ENCODE peak calls at places on chromosome 20, in five cellular contexts. One of them, this sample, is unnamed.

GRCh38 chr20:8940311-8940710 is 128.6 kb upstream of the PLCB4 start:
- DNase-seq in A549: no peak
- DNase-seq in GM23338: no peak
- DNase-seq in K562: no peak
- DNase-seq in HepG2: no peak
- DNase-seq in this sample: no peak

GRCh38 chr20:7362601-7363000 is 577.7 kb downstream of the HAO1 start:
- DNase-seq in A549: no peak
- DNase-seq in GM23338: no peak
- DNase-seq in K562: no peak
- DNase-seq in HepG2: no peak
- DNase-seq in this sample: no peak

GRCh38 chr20:13149371-13149770 is 71.7 kb upstream of the ISM1 start:
- DNase-seq in A549: no peak
- DNase-seq in GM23338: no peak
- DNase-seq in K562: no peak
- DNase-seq in HepG2: no peak
- DNase-seq in this sample: no peak

GRCh38 chr20:43981535-43981934 is 66.9 kb downstream of the TOX2 start:
- DNase-seq in A549: no peak
- DNase-seq in GM23338: no peak
- DNase-seq in K562: no peak
- DNase-seq in HepG2: no peak
- DNase-seq in this sample: no peak

GRCh38 chr20:64220891-64221527 is 34.5 kb upstream of the PCMTD2 start:
- DNase-seq in A549: no peak
- DNase-seq in GM23338: no peak
- DNase-seq in K562: peak; percentile 90
- DNase-seq in HepG2: peak; percentile 66
- DNase-seq in this sample: no peak

GRCh38 chr20:54343073-54343472 is 132.3 kb upstream of the DOK5 start:
- DNase-seq in A549: no peak
- DNase-seq in GM23338: no peak
- DNase-seq in K562: no peak
- DNase-seq in HepG2: no peak
- DNase-seq in this sample: no peak

GRCh38 chr20:43055181-43055884 is 134.4 kb downstream of the PTPRT start:
- DNase-seq in A549: no peak
- DNase-seq in GM23338: no peak
- DNase-seq in K562: no peak
- DNase-seq in HepG2: no peak
- DNase-seq in this sample: no peak

GRCh38 chr20:17024513-17025105 is 202.2 kb upstream of the PCSK2 start:
- DNase-seq in A549: peak; percentile 15
- DNase-seq in GM23338: peak; percentile 64
- DNase-seq in K562: no peak
- DNase-seq in HepG2: peak; percentile 84
- DNase-seq in this sample: no peak

GRCh38 chr20:61905781-61906523 is 159.7 kb downstream of the TAF4 start:
- DNase-seq in A549: no peak
- DNase-seq in GM23338: no peak
- DNase-seq in K562: no peak
- DNase-seq in HepG2: no peak
- DNase-seq in this sample: no peak

GRCh38 chr20:62313021-62313420 is 10.2 kb downstream of the ADRM1 start:
- DNase-seq in A549: no peak
- DNase-seq in GM23338: no peak
- DNase-seq in K562: no peak
- DNase-seq in HepG2: no peak
- DNase-seq in this sample: no peak

GRCh38 chr20:17786221-17786718 is 86.5 kb downstream of the BANF2 start:
- DNase-seq in A549: no peak
- DNase-seq in GM23338: no peak
- DNase-seq in K562: no peak
- DNase-seq in HepG2: no peak
- DNase-seq in this sample: no peak

GRCh38 chr20:48153105-48153504 is 367.8 kb upstream of the SULF2 start:
- DNase-seq in A549: no peak
- DNase-seq in GM23338: no peak
- DNase-seq in K562: no peak
- DNase-seq in HepG2: no peak
- DNase-seq in this sample: no peak

GRCh38 chr20:48155231-48155630 is 369.9 kb upstream of the SULF2 start:
- DNase-seq in A549: no peak
- DNase-seq in GM23338: no peak
- DNase-seq in K562: no peak
- DNase-seq in HepG2: no peak
- DNase-seq in this sample: no peak

GRCh38 chr20:48154040-48154439 is 368.8 kb upstream of the SULF2 start:
- DNase-seq in A549: no peak
- DNase-seq in GM23338: no peak
- DNase-seq in K562: no peak
- DNase-seq in HepG2: no peak
- DNase-seq in this sample: no peak

GRCh38 chr20:48150568-48150967 is 365.3 kb upstream of the SULF2 start:
- DNase-seq in A549: no peak
- DNase-seq in GM23338: no peak
- DNase-seq in K562: no peak
- DNase-seq in HepG2: no peak
- DNase-seq in this sample: no peak

DNA sequence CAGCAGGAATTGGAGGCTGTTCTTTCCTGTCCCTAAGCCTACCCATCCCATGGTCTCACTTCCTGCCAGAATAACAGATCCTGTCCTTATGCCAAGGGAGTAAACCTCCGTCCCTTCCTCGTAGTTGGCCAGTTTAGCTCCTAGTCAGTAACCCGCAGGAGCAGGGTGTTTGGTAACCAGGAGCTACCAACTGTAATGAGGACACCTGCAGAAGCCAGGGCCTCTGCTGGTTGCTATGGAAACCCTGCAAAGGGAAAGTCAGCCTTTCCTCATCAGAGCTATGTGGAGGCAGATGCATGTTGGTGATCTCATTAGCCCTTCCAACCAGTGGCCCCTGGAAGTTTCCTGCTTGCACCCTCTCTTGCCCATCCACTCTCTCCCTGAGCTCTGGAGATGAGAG is 368.2 kb upstream of the SULF2 start:
- DNase-seq in A549: no peak
- DNase-seq in GM23338: peak; percentile 17
- DNase-seq in K562: no peak
- DNase-seq in HepG2: no peak
- DNase-seq in this sample: no peak
- TF ChIP-seq JUNB in A549: no peak
- TF ChIP-seq JUNB in GM23338: no peak
- TF ChIP-seq JUNB in K562: no peak
- TF ChIP-seq JUNB in HepG2: no peak
- TF ChIP-seq JUNB in this sample: no peak

DNA sequence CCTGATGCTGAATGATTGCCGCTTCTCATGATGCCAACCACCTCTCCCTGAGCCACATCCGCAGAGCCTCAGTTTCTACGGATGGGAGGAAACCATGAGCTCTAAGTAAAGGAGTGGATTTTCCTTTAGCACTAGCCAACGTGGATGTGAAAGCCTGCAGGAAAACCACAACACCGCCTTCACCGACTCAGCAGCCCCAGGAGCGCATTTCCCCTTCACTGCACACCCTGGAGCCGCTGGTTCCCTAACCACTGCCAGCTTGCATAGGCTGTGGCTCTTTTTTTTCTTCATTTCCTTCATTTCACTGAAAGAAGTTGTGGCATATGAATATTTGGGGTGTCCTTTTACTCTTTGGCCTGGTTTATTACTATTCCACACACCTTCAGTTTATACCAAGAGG is 50.5 kb upstream of the SSTR4 start:
- DNase-seq in A549: no peak
- DNase-seq in GM23338: no peak
- DNase-seq in K562: no peak
- DNase-seq in HepG2: no peak
- DNase-seq in this sample: no peak
- TF ChIP-seq JUNB in A549: no peak
- TF ChIP-seq JUNB in GM23338: no peak
- TF ChIP-seq JUNB in K562: no peak
- TF ChIP-seq JUNB in HepG2: no peak
- TF ChIP-seq JUNB in this sample: no peak

GRCh38 chr20:59811681-59812171 is 121.7 kb downstream of the SYCP2 start:
- DNase-seq in A549: no peak
- DNase-seq in GM23338: no peak
- DNase-seq in K562: no peak
- DNase-seq in HepG2: no peak
- DNase-seq in this sample: no peak
- TF ChIP-seq JUNB in A549: no peak
- TF ChIP-seq JUNB in GM23338: no peak
- TF ChIP-seq JUNB in K562: no peak
- TF ChIP-seq JUNB in HepG2: no peak
- TF ChIP-seq JUNB in this sample: no peak

GRCh38 chr20:57090590-57091560 is 175.6 kb downstream of the BMP7 start:
- DNase-seq in A549: no peak
- DNase-seq in GM23338: no peak
- DNase-seq in K562: no peak
- DNase-seq in HepG2: no peak
- DNase-seq in this sample: no peak
- TF ChIP-seq JUNB in A549: no peak
- TF ChIP-seq JUNB in GM23338: no peak
- TF ChIP-seq JUNB in K562: no peak
- TF ChIP-seq JUNB in HepG2: no peak
- TF ChIP-seq JUNB in this sample: no peak

GRCh38 chr20:57392130-57392445 is 892 bp downstream of the RBM38 start:
- DNase-seq in A549: peak; percentile 31
- DNase-seq in GM23338: no peak
- DNase-seq in K562: no peak
- DNase-seq in HepG2: no peak
- DNase-seq in this sample: no peak

GRCh38 chr20:57389695-57390603 is 1.2 kb upstream of the RBM38 start:
- DNase-seq in A549: no peak
- DNase-seq in GM23338: peak; percentile 60
- DNase-seq in K562: peak; percentile 72
- DNase-seq in HepG2: no peak
- DNase-seq in this sample: no peak

GRCh38 chr20:57390604-57391438 is at the start of gene RBM38:
- DNase-seq in A549: peak; percentile 66
- DNase-seq in GM23338: peak; percentile 81
- DNase-seq in K562: peak; percentile 91
- DNase-seq in HepG2: peak; percentile 56
- DNase-seq in this sample: no peak

GRCh38 chr20:57392512-57393271 is 1.5 kb downstream of the RBM38 start:
- DNase-seq in A549: no peak
- DNase-seq in GM23338: no peak
- DNase-seq in K562: no peak
- DNase-seq in HepG2: no peak
- DNase-seq in this sample: no peak

GRCh38 chr20:57391439-57392129 is 388 bp downstream of the RBM38 start:
- DNase-seq in A549: no peak
- DNase-seq in GM23338: peak; percentile 33
- DNase-seq in K562: peak; percentile 74
- DNase-seq in HepG2: no peak
- DNase-seq in this sample: no peak
- TF ChIP-seq JUNB in A549: no peak
- TF ChIP-seq JUNB in GM23338: no peak
- TF ChIP-seq JUNB in K562: no peak
- TF ChIP-seq JUNB in HepG2: no peak
- TF ChIP-seq JUNB in this sample: no peak

GRCh38 chr20:31908424-31908823 is 38.0 kb downstream of the TTLL9 start:
- DNase-seq in A549: no peak
- DNase-seq in GM23338: no peak
- DNase-seq in K562: no peak
- DNase-seq in HepG2: no peak
- DNase-seq in this sample: no peak
- TF ChIP-seq JUNB in A549: no peak
- TF ChIP-seq JUNB in GM23338: no peak
- TF ChIP-seq JUNB in K562: no peak
- TF ChIP-seq JUNB in HepG2: no peak
- TF ChIP-seq JUNB in this sample: no peak

GRCh38 chr20:50395258-50395729 is 114.9 kb upstream of the PTPN1 start:
- DNase-seq in A549: no peak
- DNase-seq in GM23338: no peak
- DNase-seq in K562: no peak
- DNase-seq in HepG2: no peak
- DNase-seq in this sample: no peak
- TF ChIP-seq JUNB in A549: no peak
- TF ChIP-seq JUNB in GM23338: no peak
- TF ChIP-seq JUNB in K562: no peak
- TF ChIP-seq JUNB in HepG2: no peak
- TF ChIP-seq JUNB in this sample: no peak

GRCh38 chr20:25042531-25043498 is 15.1 kb downstream of the ACSS1 start:
- DNase-seq in A549: no peak
- DNase-seq in GM23338: no peak
- DNase-seq in K562: no peak
- DNase-seq in HepG2: no peak
- DNase-seq in this sample: peak; percentile 61
- TF ChIP-seq JUNB in A549: no peak
- TF ChIP-seq JUNB in GM23338: no peak
- TF ChIP-seq JUNB in K562: no peak
- TF ChIP-seq JUNB in HepG2: no peak
- TF ChIP-seq JUNB in this sample: no peak

GRCh38 chr20:50681359-50682064 is 9.8 kb downstream of the RIPOR3 start:
- DNase-seq in A549: no peak
- DNase-seq in GM23338: no peak
- DNase-seq in K562: no peak
- DNase-seq in HepG2: no peak
- DNase-seq in this sample: no peak
- TF ChIP-seq JUNB in A549: no peak
- TF ChIP-seq JUNB in GM23338: no peak
- TF ChIP-seq JUNB in K562: no peak
- TF ChIP-seq JUNB in HepG2: no peak
- TF ChIP-seq JUNB in this sample: no peak